ENCODE peak calls at places on chromosome 15, in seven cellular contexts. X is fibroblast of lung, Q is PC-3, G is IMR-90, S is H1, Y is SK-N-SH, J is GM23338. L is an unnamed sample. For H3K36me3, the result is how much of the 10 kb centered on the place peaks cover.

GRCh38 chr15:82173108-82173507 is 89.4 kb downstream of the EFL1 start:
- DNase-seq in X (no peak), Q (no peak), G (no peak), S (no peak), Y (no peak), J (no peak), L (no peak)

GRCh38 chr15:42156266-42156922 is at the start of gene PLA2G4F:
- DNase-seq in X (no peak), Q (peak), G (no peak), S (no peak), Y (no peak), J (no peak), L (peak)

GRCh38 chr15:79341361-79341760 is 30.4 kb downstream of the TMED3 start:
- DNase-seq in X (peak), Q (no peak), G (no peak), S (no peak), Y (no peak), J (no peak), L (no peak)

GRCh38 chr15:71110800-71111565 is 4.3 kb upstream of the THSD4 start:
- DNase-seq in X (no peak), Q (no peak), G (no peak), S (no peak), Y (no peak), J (no peak), L (no peak)

GRCh38 chr15:38842991-38843610 is 278.5 kb upstream of the RASGRP1 start:
- DNase-seq in X (no peak), Q (no peak), G (peak), S (no peak), Y (no peak), J (no peak), L (no peak)

GRCh38 chr15:60614862-60615771 is 136.2 kb upstream of the ICE2 start:
- DNase-seq in X (no peak), Q (no peak), G (no peak), S (no peak), Y (no peak), J (peak), L (no peak)

GRCh38 chr15:44010114-44010513 is 183.3 kb downstream of the WDR76 start:
- DNase-seq in X (peak), Q (no peak), G (peak), S (no peak), Y (no peak), J (no peak), L (no peak)

GRCh38 chr15:44435893-44436667 is 8.7 kb downstream of the CTDSPL2 start:
- DNase-seq in X (peak), Q (peak), G (peak), S (no peak), Y (no peak), J (no peak), L (no peak)

GRCh38 chr15:70539912-70540520 is 223.3 kb downstream of the UACA start:
- DNase-seq in X (no peak), Q (no peak), G (no peak), S (no peak), Y (no peak), J (no peak), L (no peak)

GRCh38 chr15:89090791-89091666 is 2.8 kb downstream of the ABHD2 start:
- DNase-seq in X (peak), Q (peak), G (peak), S (no peak), Y (peak), J (no peak), L (peak)

GRCh38 chr15:25242166-25242879 is 196.5 kb downstream of the UBE3A start:
- DNase-seq in X (no peak), Q (no peak), G (no peak), S (no peak), Y (no peak), J (no peak), L (no peak)

GRCh38 chr15:97976129-97976528 is 15.6 kb downstream of the ARRDC4 start:
- DNase-seq in X (no peak), Q (no peak), G (no peak), S (no peak), Y (no peak), J (no peak), L (no peak)

GRCh38 chr15:42065008-42065407 is 29.4 kb downstream of the PLA2G4D start:
- DNase-seq in X (no peak), Q (peak), G (no peak), S (no peak), Y (peak), J (no peak), L (no peak)

GRCh38 chr15:41779662-41780157 is 5.4 kb downstream of the MAPKBP1 start:
- DNase-seq in X (no peak), Q (no peak), G (no peak), S (no peak), Y (no peak), J (no peak), L (no peak)

DNA sequence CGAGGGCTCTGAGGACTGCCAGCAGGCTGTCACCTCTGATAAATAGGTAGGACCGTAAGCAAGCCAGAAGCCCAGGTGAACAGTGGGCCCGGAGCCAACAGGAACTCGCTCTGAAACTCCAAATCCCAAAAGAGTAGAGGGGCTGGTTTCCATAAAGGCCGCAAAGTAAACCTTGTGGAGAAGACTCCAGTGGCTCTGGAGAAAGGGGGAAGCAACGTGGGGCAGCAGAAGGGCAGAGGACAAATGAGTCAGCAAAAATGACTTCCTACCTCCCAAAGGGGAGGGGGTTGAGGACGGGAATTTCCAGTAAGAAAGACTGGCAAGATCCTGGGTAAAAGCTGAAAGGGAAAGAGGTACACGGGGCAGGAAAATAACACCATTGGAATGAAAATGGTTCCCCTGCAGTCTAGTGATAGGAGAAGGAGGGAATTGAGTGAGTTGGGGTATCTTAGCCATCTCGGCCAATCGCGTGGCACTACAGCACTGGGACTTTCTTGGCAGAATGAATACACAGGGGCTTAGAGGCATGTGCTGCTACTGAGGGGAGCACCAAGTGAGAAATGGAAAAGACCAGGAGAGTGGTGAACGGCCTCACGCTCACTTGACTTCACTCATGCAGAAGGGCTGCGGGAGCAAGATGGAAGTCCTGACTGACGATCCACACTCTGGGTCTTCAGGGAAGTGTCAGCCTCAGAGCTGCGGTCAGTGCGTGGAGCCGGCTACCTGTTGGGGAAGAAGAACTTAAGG is 33.2 kb downstream of the BMF start:
- DNase-seq in X (no peak), Q (peak), G (no peak), S (no peak), Y (no peak), J (no peak), L (no peak)
- H2AFZ ChIP-seq in X (no peak), Q (peak), G (peak), S (peak), Y (no peak), J (peak), L (no peak)

DNA sequence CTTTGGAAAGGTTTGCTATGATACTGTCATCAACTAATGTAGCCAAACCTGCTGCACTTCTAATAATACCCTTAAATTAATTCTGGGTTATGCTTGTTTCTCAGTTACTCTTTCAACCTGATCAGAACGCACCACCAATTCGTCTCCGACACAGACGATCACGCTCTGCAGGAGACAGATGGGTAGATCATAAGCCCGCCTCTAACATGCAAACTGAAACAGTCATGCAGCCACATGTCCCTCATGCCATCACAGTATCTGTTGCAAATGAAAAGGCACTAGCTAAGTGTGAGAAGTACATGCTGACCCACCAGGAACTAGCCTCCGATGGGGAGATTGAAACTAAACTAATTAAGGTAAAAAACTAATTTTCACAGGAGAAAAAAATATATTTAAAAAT is 7.9 kb upstream of the RPLP1 start:
- DNase-seq in X (no peak), Q (no peak), G (no peak), S (no peak), Y (no peak), J (no peak), L (no peak)
- H3K36me3 ChIP-seq in X (under half), Q (half or more), G (under half), S (half or more), Y (half or more), J (half or more), L (half or more)

GRCh38 chr15:95215016-95215415 is 983.7 kb downstream of the MCTP2 start:
- DNase-seq in X (no peak), Q (no peak), G (no peak), S (no peak), Y (no peak), J (no peak), L (no peak)
- H2AFZ ChIP-seq in X (no peak), Q (no peak), G (no peak), S (no peak), Y (no peak), J (no peak), L (no peak)

GRCh38 chr15:90629217-90629616 is 87.9 kb upstream of the BLM start:
- DNase-seq in X (no peak), Q (no peak), G (no peak), S (no peak), Y (no peak), J (no peak), L (no peak)

GRCh38 chr15:90620379-90621134 is 90.8 kb downstream of the CRTC3 start:
- DNase-seq in X (no peak), Q (no peak), G (no peak), S (no peak), Y (no peak), J (no peak), L (peak)

GRCh38 chr15:90623854-90624253 is 93.3 kb upstream of the BLM start:
- DNase-seq in X (no peak), Q (no peak), G (no peak), S (no peak), Y (no peak), J (no peak), L (no peak)

GRCh38 chr15:90624278-90624930 is 92.7 kb upstream of the BLM start:
- DNase-seq in X (no peak), Q (no peak), G (no peak), S (no peak), Y (no peak), J (no peak), L (no peak)

GRCh38 chr15:90625037-90625436 is 92.1 kb upstream of the BLM start:
- DNase-seq in X (no peak), Q (no peak), G (no peak), S (no peak), Y (no peak), J (no peak), L (no peak)
- H3K36me3 ChIP-seq in X (under half), Q (under half), G (half or more), S (under half), Y (under half), J (under half), L (under half)

DNA sequence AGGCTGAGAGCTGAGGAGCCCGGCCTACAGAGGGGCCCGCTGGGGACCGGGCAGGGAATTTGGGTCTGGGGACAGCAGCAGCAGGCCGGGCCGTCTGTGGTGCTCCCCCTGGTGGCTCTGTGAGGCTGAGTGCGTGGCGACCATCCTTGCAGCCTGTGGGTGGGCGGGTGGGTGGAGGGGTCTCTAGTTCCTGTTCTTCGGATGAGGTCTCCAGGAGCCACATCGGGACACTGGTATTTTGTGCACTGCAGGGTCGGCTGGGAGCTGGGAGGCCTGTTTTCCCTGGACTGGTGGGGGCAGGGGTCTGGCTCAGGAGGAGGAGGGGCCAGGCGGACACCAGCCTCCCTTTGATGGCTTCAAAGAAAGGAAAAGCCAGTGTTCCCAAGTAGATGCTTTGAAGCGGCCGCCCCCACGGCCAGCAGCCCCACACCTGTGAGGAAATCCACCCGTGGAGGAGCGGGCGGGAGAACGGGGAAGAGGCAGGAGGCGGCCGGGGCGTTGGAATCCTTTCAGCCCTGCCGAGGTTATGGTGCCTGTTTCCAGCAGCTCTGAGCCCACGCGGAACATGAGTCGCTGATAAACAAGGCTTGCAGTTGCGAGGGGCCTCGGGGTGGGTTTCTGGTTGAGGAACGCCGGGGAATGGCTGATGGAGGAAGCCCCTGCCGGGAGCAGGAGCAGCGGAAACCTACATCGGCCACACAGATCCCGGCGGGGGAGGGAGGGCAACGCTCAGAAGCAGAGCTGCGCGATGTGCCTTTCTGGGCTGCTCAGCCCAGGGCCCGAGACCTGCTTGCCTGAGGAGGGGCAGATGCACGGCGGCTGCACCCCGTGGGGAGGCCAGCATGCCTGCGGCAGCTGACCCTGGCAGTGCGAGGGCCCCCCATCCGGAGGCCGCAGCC is 154.3 kb downstream of the NSMCE3 start:
- DNase-seq in X (no peak), Q (no peak), G (no peak), S (no peak), Y (peak), J (peak), L (no peak)
- H2AFZ ChIP-seq in X (no peak), Q (no peak), G (peak), S (peak), Y (no peak), J (peak), L (no peak)

GRCh38 chr15:51866161-51866560 is 36.7 kb downstream of the TMOD3 start:
- DNase-seq in X (no peak), Q (no peak), G (no peak), S (no peak), Y (no peak), J (no peak), L (no peak)

GRCh38 chr15:51865291-51865690 is 35.8 kb downstream of the TMOD3 start:
- DNase-seq in X (no peak), Q (no peak), G (no peak), S (no peak), Y (no peak), J (no peak), L (no peak)

GRCh38 chr15:51866751-51867150 is 37.3 kb downstream of the TMOD3 start:
- DNase-seq in X (no peak), Q (no peak), G (no peak), S (no peak), Y (no peak), J (no peak), L (no peak)

GRCh38 chr15:51863131-51863530 is 33.7 kb downstream of the TMOD3 start:
- DNase-seq in X (no peak), Q (no peak), G (no peak), S (no peak), Y (no peak), J (no peak), L (no peak)

DNA sequence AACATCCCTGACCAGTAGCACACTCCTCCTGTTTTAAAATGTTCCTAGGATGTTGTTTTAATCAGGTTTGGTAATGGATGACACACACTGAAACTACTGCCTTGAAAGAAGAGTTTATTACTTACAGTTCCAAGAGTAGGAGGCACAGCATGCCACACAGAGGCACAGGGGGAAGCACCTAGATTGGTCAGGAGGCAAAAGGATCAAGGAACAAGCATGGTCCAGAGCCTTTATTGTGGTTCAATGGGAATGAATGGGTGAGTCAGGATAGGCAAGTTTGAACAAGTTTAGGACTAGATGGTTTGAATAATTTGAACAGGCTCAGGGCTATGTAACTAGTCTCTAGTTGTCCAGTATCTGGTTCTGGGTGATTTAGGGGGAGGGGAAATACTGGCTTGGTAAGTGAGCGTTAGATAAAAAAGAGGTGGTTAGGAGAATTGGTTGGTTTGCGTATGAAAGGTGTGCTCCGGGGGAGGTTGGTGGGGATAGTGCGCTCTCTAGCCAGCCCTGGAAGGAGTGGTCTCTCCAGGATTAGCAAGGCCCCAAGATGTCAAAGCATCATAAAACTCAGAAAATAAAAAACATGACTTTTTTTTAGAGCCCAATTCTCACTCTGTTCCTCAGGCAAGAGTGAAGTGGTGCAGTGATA is 35.1 kb downstream of the TMOD3 start:
- DNase-seq in X (peak), Q (peak), G (peak), S (no peak), Y (no peak), J (peak), L (no peak)
- H3K36me3 ChIP-seq in X (under half), Q (under half), G (under half), S (under half), Y (under half), J (under half), L (under half)

GRCh38 chr15:54102704-54103103 is 124.5 kb downstream of the UNC13C start:
- DNase-seq in X (no peak), Q (no peak), G (no peak), S (no peak), Y (no peak), J (no peak), L (no peak)
- H2AFZ ChIP-seq in X (no peak), Q (no peak), G (no peak), S (no peak), Y (no peak), J (no peak), L (no peak)

GRCh38 chr15:63151665-63152064 is 5.6 kb downstream of the RPS27L start:
- DNase-seq in X (no peak), Q (no peak), G (no peak), S (no peak), Y (no peak), J (no peak), L (no peak)
- H3K36me3 ChIP-seq in X (under half), Q (under half), G (under half), S (under half), Y (under half), J (under half), L (under half)

GRCh38 chr15:49301562-49301961 is 121.5 kb upstream of the FGF7 start:
- DNase-seq in X (peak), Q (peak), G (peak), S (no peak), Y (no peak), J (no peak), L (no peak)
- H2AFZ ChIP-seq in X (no peak), Q (no peak), G (no peak), S (no peak), Y (no peak), J (no peak), L (no peak)

GRCh38 chr15:85540085-85540797 is 159.8 kb downstream of the AKAP13 start:
- DNase-seq in X (no peak), Q (no peak), G (no peak), S (no peak), Y (no peak), J (no peak), L (peak)
- H3K36me3 ChIP-seq in X (under half), Q (under half), G (under half), S (under half), Y (under half), J (under half), L (under half)

L was measured in Karpas-422.